ENCODE peak calls at places on chromosomes 5 and 9, in seven cellular contexts. I is ovary, Y is transverse colon, A is HepG2, H is stomach, P is H1, Z is sigmoid colon. V is an unnamed sample.

GRCh38 chr5:114101153-114101552 is 260.7 kb upstream of the KCNN2 start:
- DNase-seq in H (no peak), Z (no peak), Y (no peak), P (no peak), I (no peak), A (peak; percentile 15), V (no peak)

GRCh38 chr9:137077010-137077747 is at the start of gene UAP1L1:
- DNase-seq in Y (peak; percentile 81), H (peak; percentile 78), P (no peak), Z (peak; percentile 91), I (no peak), A (no peak), V (peak; percentile 90)

GRCh38 chr9:129406278-129407225 is 214.3 kb downstream of the C9orf50 start:
- DNase-seq in H (peak; percentile 67), Y (peak; percentile 85), A (no peak), Z (no peak), I (peak; percentile 36), P (no peak), V (no peak)

GRCh38 chr5:124504081-124504916 is 242.1 kb downstream of the ZNF608 start:
- DNase-seq in Z (no peak), P (no peak), I (no peak), A (no peak), H (no peak), Y (no peak), V (no peak)

GRCh38 chr5:8184455-8185063 is 315.6 kb downstream of the MTRR start:
- DNase-seq in H (peak; percentile 56), P (peak; percentile 50), I (no peak), Y (peak; percentile 38), A (peak; percentile 20), Z (no peak), V (no peak)

GRCh38 chr9:123043081-123043939 is 9.8 kb downstream of the GPR21 start:
- DNase-seq in Y (no peak), A (no peak), P (no peak), H (no peak), I (no peak), Z (no peak), V (no peak)

GRCh38 chr5:172477466-172477865 is 23.1 kb upstream of the SH3PXD2B start:
- DNase-seq in I (no peak), Z (peak; percentile 49), A (no peak), Y (no peak), H (no peak), P (no peak), V (no peak)

GRCh38 chr5:112183103-112183634 is 235.9 kb downstream of the EPB41L4A start:
- DNase-seq in Z (no peak), A (no peak), P (no peak), H (no peak), I (no peak), Y (no peak), V (no peak)

GRCh38 chr5:142844881-142845280 is 74.7 kb downstream of the ARHGAP26 start:
- DNase-seq in I (no peak), Y (no peak), A (no peak), H (no peak), P (no peak), Z (no peak), V (no peak)

GRCh38 chr5:91998774-91999173 is 615.7 kb upstream of the ARRDC3 start:
- DNase-seq in P (no peak), I (no peak), Y (no peak), H (no peak), Z (no peak), A (no peak), V (no peak)

GRCh38 chr5:179816401-179817070 is 4.2 kb upstream of the SQSTM1 start:
- DNase-seq in I (peak; percentile 52), P (no peak), A (no peak), H (no peak), Y (no peak), Z (no peak), V (peak; percentile 68)

GRCh38 chr5:17217421-17218352 is at the start of gene BASP1:
- DNase-seq in P (no peak), I (peak; percentile 86), Z (peak; percentile 80), A (no peak), Y (peak; percentile 79), H (peak; percentile 70), V (peak; percentile 84)

DNA sequence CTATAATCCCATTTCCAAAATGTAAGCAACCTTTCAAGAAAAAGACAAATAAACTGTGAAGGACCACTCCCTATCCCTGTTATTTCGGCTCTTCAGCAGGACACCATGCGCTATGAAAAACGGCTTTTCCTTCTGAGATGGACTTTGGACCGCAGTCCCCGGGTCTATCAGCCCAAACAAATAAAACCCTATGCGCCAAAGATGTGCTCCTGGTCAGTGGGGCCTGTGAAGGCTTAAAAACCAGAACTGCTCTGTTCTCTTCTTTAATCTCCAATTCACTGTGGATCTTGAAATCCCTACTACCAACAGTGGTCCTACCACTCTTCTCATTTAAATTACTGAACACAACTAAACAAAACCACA is 33.3 kb downstream of the RAPGEF1 start:
- DNase-seq in I (no peak), P (no peak), A (peak; percentile 74), Y (peak; percentile 47), H (no peak), Z (no peak), V (peak; percentile 14)
- H3K4me1 ChIP-seq in I (no peaks in the 10 kb centered on the region), P (peaks cover 8% of the 10 kb centered on the region), A (peaks cover 76% of the 10 kb centered on the region), Y (peaks cover 57% of the 10 kb centered on the region), H (peaks cover 100% of the 10 kb centered on the region), Z (peaks cover 73% of the 10 kb centered on the region), V (peaks cover 76% of the 10 kb centered on the region)

DNA sequence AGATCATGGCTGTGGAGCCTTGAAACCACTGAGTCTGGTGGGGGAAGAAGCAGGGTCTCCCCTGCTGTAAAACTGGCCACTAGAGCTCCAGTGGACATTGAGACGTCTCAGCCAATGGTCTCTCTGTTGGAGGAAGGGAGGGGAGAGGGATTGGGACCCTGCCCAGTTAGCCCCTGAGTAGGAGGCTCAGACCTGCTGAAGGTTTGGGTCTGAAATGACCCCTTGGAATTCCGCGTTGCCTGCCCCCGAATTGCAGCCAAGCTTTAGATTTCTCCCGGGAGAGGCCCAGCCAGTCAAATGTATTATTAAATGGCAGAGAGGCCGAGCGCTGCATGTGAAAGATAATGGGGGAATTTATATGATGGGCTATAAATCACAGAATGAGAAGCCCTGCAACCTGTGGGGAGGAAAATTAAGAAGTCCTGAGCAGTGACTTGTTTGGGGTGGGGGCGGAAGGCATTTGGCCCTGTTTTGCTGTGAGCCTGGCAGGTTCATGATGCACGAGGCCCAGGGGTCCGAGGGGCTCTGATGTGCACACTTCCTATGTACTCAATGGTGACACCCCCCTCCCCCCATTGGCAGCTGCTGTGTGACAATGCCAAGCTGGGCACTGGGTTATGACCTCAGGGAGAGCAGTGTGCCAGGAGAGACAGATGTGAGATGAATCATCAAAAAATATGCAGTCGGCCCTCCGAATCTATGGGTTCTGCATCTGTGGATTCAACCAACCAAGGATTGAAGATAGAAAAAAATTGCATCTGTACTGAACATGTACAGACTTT is 13.8 kb upstream of the DAB2IP start:
- DNase-seq in H (no peak), Z (no peak), Y (no peak), I (no peak), P (no peak), A (no peak), V (no peak)
- TF ChIP-seq EP300 in H (no peak), Z (no peak), Y (no peak), I (no peak), P (no peak), A (no peak), V (no peak)

DNA sequence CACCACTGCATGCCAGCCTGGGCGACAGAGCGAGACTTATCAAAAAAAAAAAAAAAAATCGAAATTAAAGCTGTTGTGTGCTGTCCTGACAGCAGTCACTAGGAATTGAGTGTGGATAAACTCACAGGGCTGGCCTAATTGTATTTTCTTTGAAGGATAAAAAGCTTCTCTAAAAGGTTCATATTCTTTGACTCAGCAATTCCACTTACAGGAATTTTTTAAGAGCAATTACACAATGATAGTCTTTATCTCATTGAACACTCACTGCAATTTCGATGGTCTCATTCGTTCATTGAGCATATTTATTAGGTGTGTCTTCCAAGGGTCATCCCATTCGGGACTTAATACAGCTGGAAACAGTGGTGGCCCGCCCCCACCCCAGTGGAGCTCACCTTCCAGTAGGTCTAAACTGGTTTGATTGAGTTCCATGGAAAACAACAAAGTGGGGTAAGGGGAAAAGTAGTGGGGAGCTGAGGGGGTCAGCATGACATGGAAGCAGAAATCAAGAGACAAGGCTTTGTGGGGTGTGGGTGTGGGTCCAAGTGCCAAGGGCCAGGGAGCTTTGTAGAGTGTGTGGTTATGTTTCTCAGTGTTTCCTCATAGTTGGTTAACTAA is 6.7 kb downstream of the CDK9 start:
- DNase-seq in H (no peak), Z (no peak), A (no peak), Y (no peak), I (no peak), P (no peak), V (no peak)
- H3K36me3 ChIP-seq in H (peaks cover 54% of the 10 kb centered on the region), Z (peaks cover 41% of the 10 kb centered on the region), A (peaks cover 36% of the 10 kb centered on the region), Y (peaks cover 2% of the 10 kb centered on the region), I (no peaks in the 10 kb centered on the region), P (peaks cover 34% of the 10 kb centered on the region), V (peaks cover 55% of the 10 kb centered on the region)

DNA sequence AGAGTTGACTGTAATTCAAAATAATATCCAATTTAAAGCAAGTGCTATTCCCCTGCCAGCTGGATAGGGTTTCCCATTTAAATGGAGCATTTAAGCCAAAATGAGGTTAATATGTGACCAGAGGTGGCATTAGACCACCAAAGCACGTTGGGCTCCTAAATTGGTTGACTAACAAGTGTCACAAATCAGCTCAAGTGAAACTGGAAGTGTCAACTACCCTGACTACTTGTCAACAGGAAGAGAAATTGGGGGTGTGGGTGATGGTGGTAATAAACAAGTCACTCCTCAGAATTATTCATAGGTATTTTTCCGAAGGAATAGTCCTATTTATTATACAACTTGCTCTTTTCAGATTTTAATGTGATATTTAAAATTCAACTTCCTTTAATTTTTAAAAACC is 609.6 kb upstream of the TLE4 start:
- DNase-seq in A (no peak), H (no peak), P (no peak), Y (no peak), I (no peak), Z (no peak), V (no peak)
- H3K4me1 ChIP-seq in A (no peaks in the 10 kb centered on the region), H (no peaks in the 10 kb centered on the region), P (no peaks in the 10 kb centered on the region), Y (no peaks in the 10 kb centered on the region), I (no peaks in the 10 kb centered on the region), Z (no peaks in the 10 kb centered on the region), V (no peaks in the 10 kb centered on the region)

DNA sequence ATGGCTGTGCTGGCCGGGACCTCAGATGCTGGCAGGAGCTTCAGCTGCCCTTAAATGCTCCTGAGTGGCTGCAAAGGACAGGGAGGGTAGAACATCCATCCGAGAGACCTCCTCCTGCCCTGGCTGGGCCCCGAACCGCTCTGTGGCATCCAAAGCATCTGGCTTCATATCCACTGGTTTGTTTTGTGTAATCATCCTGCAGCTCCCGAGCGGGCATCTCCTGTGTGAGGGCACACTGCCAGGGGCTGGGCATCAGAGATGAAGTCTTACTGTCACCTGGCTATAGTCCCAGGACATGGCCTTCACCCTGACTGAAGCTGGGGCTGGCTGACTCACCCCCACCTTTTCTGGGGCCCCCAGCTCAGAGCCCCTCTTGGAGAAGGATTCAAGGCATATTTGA is 18.5 kb upstream of the NTNG2 start:
- DNase-seq in Z (no peak), H (no peak), Y (no peak), A (no peak), I (no peak), P (no peak), V (no peak)
- TF ChIP-seq EP300 in Z (no peak), H (no peak), Y (no peak), A (no peak), I (no peak), P (no peak), V (no peak)

DNA sequence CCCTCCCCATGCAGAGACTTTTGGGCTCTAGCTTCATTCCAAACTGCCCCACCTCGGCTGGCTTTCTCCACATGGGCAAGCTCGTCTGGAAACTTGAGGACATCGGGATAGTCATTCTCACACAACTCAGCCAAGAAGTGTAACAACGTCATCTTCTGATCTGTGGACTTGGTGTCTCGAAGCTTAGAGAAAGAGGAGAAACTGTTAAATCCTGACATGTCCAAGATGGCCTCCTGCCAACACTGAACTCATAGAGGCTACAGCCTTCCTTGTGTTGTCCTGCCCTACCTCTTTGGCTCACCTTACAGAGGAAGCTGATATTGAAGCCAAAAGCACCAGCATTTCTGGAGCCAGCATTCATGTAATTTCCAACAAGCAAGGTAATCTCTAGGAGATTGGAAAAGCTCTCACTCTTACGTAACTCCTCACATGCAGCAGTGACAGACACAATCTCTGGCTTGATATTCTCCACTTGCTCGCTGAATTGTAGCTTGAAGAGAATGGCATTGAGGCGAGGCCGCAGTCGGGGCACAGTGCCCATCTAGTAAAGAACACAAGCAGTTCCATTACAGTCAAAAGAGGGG is 39.6 kb downstream of the PCDHGC5 start:
- DNase-seq in H (no peak), Y (no peak), A (no peak), I (peak; percentile 50), Z (peak; percentile 70), P (no peak), V (no peak)
- H3K36me3 ChIP-seq in H (peaks cover 90% of the 10 kb centered on the region), Y (no peaks in the 10 kb centered on the region), A (peaks cover 79% of the 10 kb centered on the region), I (no peaks in the 10 kb centered on the region), Z (no peaks in the 10 kb centered on the region), P (peaks cover 29% of the 10 kb centered on the region), V (peaks cover 40% of the 10 kb centered on the region)